ENCODE peak calls at places on chromosomes 7 and 10, in seven cellular contexts. F is right lobe of liver; R is adrenal gland; O is colonic mucosa; C is CD4-positive, alpha-beta T cell; Q is HFF-Myc; T is astrocyte of the spinal cord. N is an unnamed sample.

GRCh38 chr10:69911571-69912528 is 110.1 kb downstream of the COL13A1 start:
- DNase-seq in F (no peak), R (no peak), O (no peak), C (no peak), Q (no peak), T (no peak), N (no peak)

GRCh38 chr10:80488539-80489066 is 34.5 kb downstream of the TSPAN14 start:
- DNase-seq in F (no peak), R (no peak), O (no peak), C (no peak), Q (no peak), T (no peak), N (no peak)

GRCh38 chr10:35451103-35452016 is 115.1 kb downstream of the CCNY start:
- DNase-seq in F (no peak), R (peak; percentile 30), O (no peak), C (no peak), Q (no peak), T (no peak), N (no peak)

GRCh38 chr10:97551271-97551670 is 21.3 kb upstream of the ANKRD2 start:
- DNase-seq in F (no peak), R (no peak), O (no peak), C (no peak), Q (no peak), T (no peak), N (no peak)

GRCh38 chr10:94343159-94343558 is 19.6 kb downstream of the NOC3L start:
- DNase-seq in F (no peak), R (peak; percentile 26), O (no peak), C (no peak), Q (no peak), T (no peak), N (no peak)

GRCh38 chr10:76026931-76027330 is 595.5 kb downstream of the LRMDA start:
- DNase-seq in F (no peak), R (no peak), O (no peak), C (no peak), Q (no peak), T (no peak), N (no peak)

GRCh38 chr7:88681682-88682081 is 77.8 kb upstream of the ZNF804B start:
- DNase-seq in F (no peak), R (no peak), O (no peak), C (no peak), Q (no peak), T (no peak), N (no peak)

GRCh38 chr10:10897400-10897799 is 120.3 kb upstream of the CELF2 start:
- DNase-seq in F (no peak), R (no peak), O (no peak), C (no peak), Q (no peak), T (no peak), N (no peak)

GRCh38 chr7:121994625-121995410 is 121.9 kb downstream of the PTPRZ1 start:
- DNase-seq in F (peak; percentile 40), R (peak; percentile 70), O (peak; percentile 68), C (peak; percentile 5), Q (peak; percentile 52), T (peak; percentile 84), N (peak; percentile 31)

GRCh38 chr7:4261038-4261960 is 420.8 kb upstream of the FOXK1 start:
- DNase-seq in F (no peak), R (no peak), O (no peak), C (no peak), Q (no peak), T (no peak), N (no peak)

GRCh38 chr10:1124796-1125195 is 68.6 kb downstream of the WDR37 start:
- DNase-seq in F (no peak), R (no peak), O (peak; percentile 4), C (no peak), Q (no peak), T (no peak), N (no peak)

GRCh38 chr10:69071610-69072009 is 16.3 kb upstream of the SRGN start:
- DNase-seq in F (no peak), R (no peak), O (no peak), C (no peak), Q (no peak), T (no peak), N (no peak)

GRCh38 chr7:50119815-50120637 is 27.0 kb upstream of the ZPBP start:
- DNase-seq in F (no peak), R (no peak), O (no peak), C (peak; percentile 20), Q (no peak), T (no peak), N (no peak)

GRCh38 chr7:30430300-30430699 is 48.3 kb downstream of the NOD1 start:
- DNase-seq in F (no peak), R (no peak), O (peak; percentile 92), C (no peak), Q (no peak), T (peak; percentile 22), N (no peak)

GRCh38 chr7:107150375-107151073 is 18.3 kb upstream of the HBP1 start:
- DNase-seq in F (peak; percentile 49), R (peak; percentile 85), O (peak; percentile 81), C (peak; percentile 60), Q (peak; percentile 67), T (peak; percentile 74), N (peak; percentile 93)

GRCh38 chr7:70353310-70353947 is 755.2 kb downstream of the AUTS2 start:
- DNase-seq in F (no peak), R (no peak), O (no peak), C (no peak), Q (no peak), T (no peak), N (no peak)

GRCh38 chr7:30612658-30613265 is 18.1 kb downstream of the GARS1 start:
- DNase-seq in F (no peak), R (no peak), O (no peak), C (no peak), Q (no peak), T (peak; percentile 25), N (no peak)

GRCh38 chr7:27167916-27168264 is 2.6 kb upstream of the HOXA9 start:
- DNase-seq in F (no peak), R (no peak), O (no peak), C (no peak), Q (no peak), T (no peak), N (no peak)

GRCh38 chr7:69947998-69948397 is 349.7 kb downstream of the AUTS2 start:
- DNase-seq in F (no peak), R (no peak), O (no peak), C (no peak), Q (no peak), T (no peak), N (no peak)

GRCh38 chr7:143848192-143848591 is 53.8 kb downstream of the TCAF1 start:
- DNase-seq in F (no peak), R (no peak), O (no peak), C (no peak), Q (no peak), T (no peak), N (no peak)

GRCh38 chr10:129372168-129372567 is 94.9 kb upstream of the MGMT start:
- DNase-seq in F (no peak), R (no peak), O (no peak), C (no peak), Q (no peak), T (no peak), N (no peak)

GRCh38 chr7:2051708-2052656 is 180.8 kb downstream of the MAD1L1 start:
- DNase-seq in F (no peak), R (no peak), O (no peak), C (no peak), Q (no peak), T (no peak), N (no peak)
- TF ChIP-seq CTCF in F (no peak), R (no peak), O (no peak), C (no peak), Q (no peak), T (no peak), N (no peak)

GRCh38 chr10:86645111-86645445 is 9.3 kb upstream of the OPN4 start:
- DNase-seq in F (no peak), R (no peak), O (no peak), C (no peak), Q (no peak), T (no peak), N (no peak)

GRCh38 chr10:86642499-86642898 is 11.8 kb upstream of the OPN4 start:
- DNase-seq in F (no peak), R (no peak), O (no peak), C (no peak), Q (no peak), T (peak; percentile 16), N (no peak)

GRCh38 chr10:86646933-86647332 is 7.4 kb upstream of the OPN4 start:
- DNase-seq in F (no peak), R (no peak), O (no peak), C (no peak), Q (no peak), T (no peak), N (no peak)

GRCh38 chr10:86646532-86646931 is 7.8 kb upstream of the OPN4 start:
- DNase-seq in F (no peak), R (no peak), O (no peak), C (no peak), Q (no peak), T (no peak), N (no peak)

DNA sequence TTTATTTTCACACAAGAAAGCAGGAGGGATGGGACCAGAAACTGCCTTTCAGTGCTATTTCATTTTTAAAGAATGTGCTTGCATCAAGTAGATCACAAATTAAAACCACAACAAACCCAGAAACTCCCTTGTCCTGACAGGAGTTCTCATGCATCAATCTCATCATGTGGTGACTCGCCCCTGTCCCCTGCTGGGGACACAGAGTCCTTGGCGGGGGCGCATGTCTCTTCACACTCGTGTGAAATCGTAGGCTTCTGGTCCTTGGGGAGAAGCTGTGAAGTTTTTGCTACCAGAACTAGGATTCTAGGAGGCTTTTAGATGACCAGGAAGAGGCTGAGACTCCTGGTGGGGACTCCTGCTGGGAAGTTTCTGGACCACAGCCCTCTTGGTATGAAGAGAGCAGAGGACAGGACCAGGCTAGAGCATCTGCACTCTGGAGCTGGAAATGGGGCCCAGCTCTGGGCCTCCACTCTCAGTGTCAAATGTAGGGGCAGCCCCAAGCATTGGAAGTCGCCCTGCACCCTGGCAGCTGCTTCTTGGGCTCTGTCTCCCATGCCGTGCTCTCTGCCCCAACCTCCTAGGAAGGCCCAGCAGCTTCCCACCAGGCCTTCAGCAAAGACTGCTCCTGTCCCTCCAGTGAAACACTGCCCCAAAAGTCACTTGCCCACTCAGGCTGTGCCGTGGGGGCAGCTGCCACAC is 9.8 kb upstream of the OPN4 start:
- DNase-seq in F (no peak), R (no peak), O (no peak), C (no peak), Q (no peak), T (peak; percentile 59), N (no peak)
- TF ChIP-seq CTCF in F (no peak), R (no peak), O (no peak), C (no peak), Q (no peak), T (peak; percentile 17), N (no peak)

GRCh38 chr7:133364959-133365680 is 112.2 kb downstream of the EXOC4 start:
- DNase-seq in F (no peak), R (no peak), O (no peak), C (no peak), Q (no peak), T (peak; percentile 59), N (no peak)
- TF ChIP-seq CTCF in F (no peak), R (no peak), O (no peak), C (no peak), Q (no peak), T (no peak), N (no peak)

DNA sequence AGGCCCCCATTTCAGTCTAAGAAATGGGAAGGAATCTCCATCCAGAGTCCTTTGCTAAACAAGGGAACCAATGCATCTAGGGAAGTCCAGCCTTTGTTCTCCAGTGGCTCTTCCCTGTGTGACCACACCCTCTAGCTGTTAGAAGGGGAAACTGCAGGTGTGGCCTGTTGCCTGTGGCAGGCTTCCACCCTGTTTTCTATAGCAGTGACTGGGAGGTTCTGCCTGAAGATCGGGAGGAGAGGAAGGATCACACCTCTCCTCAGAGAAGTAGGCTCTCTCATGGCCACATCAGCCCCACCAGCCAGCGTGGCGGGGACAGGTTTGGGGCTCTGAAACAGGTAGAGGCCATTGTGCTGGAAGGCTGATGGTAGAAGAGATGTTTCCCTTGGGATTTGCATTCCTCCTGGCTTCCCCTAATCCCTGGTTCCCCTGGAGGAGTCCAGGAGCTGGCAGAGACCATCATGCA is 47.7 kb upstream of the TRIM8 start:
- DNase-seq in F (no peak), R (peak; percentile 61), O (peak; percentile 69), C (no peak), Q (no peak), T (peak; percentile 51), N (no peak)
- TF ChIP-seq CTCF in F (peak; percentile 94), R (peak; percentile 65), O (peak; percentile 77), C (peak; percentile 62), Q (peak; percentile 92), T (peak; percentile 92), N (no peak)

N was measured in omental fat pad.